ENCODE peak calls at places on chromosomes 4 and X, in six cellular contexts. M is H1, X is neuronal stem cell, B is IMR-90, Q is mesenchymal stem cell, G is trophoblast cell. U is an unnamed sample.

GRCh38 chr4:85696661-85697060 is 221.7 kb downstream of the ARHGAP24 start:
- DNase-seq in Q (no peak), X (no peak), B (no peak), G (no peak), M (no peak), U (no peak)

GRCh38 chr4:156280726-156281125 is 327.1 kb upstream of the CTSO start:
- DNase-seq in X (no peak), M (no peak), B (no peak), G (no peak), Q (no peak), U (no peak)

GRCh38 chrX:134542485-134542884 is 82.5 kb downstream of the HPRT1 start:
- DNase-seq in X (no peak), Q (peak), G (no peak), M (no peak), B (peak), U (peak)

GRCh38 chr4:73885570-73886230 is 16.5 kb downstream of the CXCL1 start:
- DNase-seq in B (no peak), Q (no peak), G (no peak), X (no peak), M (no peak), U (no peak)

GRCh38 chr4:8090312-8090711 is 68.3 kb downstream of the ABLIM2 start:
- DNase-seq in B (peak), M (no peak), G (no peak), X (no peak), Q (no peak), U (peak)

GRCh38 chr4:188941524-188942109 is 802.4 kb downstream of the TRIML1 start:
- DNase-seq in B (peak), G (peak), X (no peak), Q (peak), M (no peak), U (no peak)

GRCh38 chr4:38141808-38142500 is 181.8 kb downstream of the PTTG2 start:
- DNase-seq in B (peak), Q (peak), G (no peak), X (no peak), M (no peak), U (no peak)

GRCh38 chrX:11445540-11445939 is 152.3 kb downstream of the AMELX start:
- DNase-seq in M (no peak), X (no peak), B (no peak), G (no peak), Q (no peak), U (no peak)

GRCh38 chrX:41110801-41111625 is 25.8 kb downstream of the USP9X start:
- DNase-seq in G (no peak), Q (no peak), X (no peak), B (peak), M (no peak), U (peak)

GRCh38 chrX:1242901-1243402 is 25.7 kb upstream of the CSF2RA start:
- DNase-seq in M (no peak), Q (no peak), B (no peak), X (no peak), G (peak), U (peak)

GRCh38 chr4:129455462-129455861 is 359.5 kb downstream of the C4orf33 start:
- DNase-seq in G (no peak), B (no peak), M (no peak), Q (no peak), X (no peak), U (no peak)

GRCh38 chr4:3208826-3209225 is 40.1 kb upstream of the MSANTD1 start:
- DNase-seq in B (no peak), G (no peak), X (no peak), M (no peak), Q (no peak), U (no peak)

GRCh38 chr4:34432706-34433105 is 1811.6 kb downstream of the ARAP2 start:
- DNase-seq in X (no peak), B (no peak), M (no peak), Q (no peak), G (no peak), U (no peak)

GRCh38 chr4:957581-958313 is 15.6 kb downstream of the DGKQ start:
- DNase-seq in B (no peak), Q (no peak), G (no peak), X (no peak), M (no peak), U (no peak)

GRCh38 chr4:107835409-107835808 is 10.7 kb downstream of the SGMS2 start:
- DNase-seq in Q (peak), M (no peak), G (no peak), X (no peak), B (peak), U (no peak)

GRCh38 chr4:109730294-109731051 is 603 bp upstream of the PLA2G12A start:
- DNase-seq in X (peak), G (peak), Q (peak), B (peak), M (peak), U (peak)

GRCh38 chrX:36575670-36576069 is 432.5 kb upstream of the FAM47C start:
- DNase-seq in M (no peak), B (no peak), Q (no peak), G (no peak), X (no peak), U (no peak)

GRCh38 chrX:48835524-48836329 is at the start of gene PCSK1N:
- DNase-seq in G (no peak), B (no peak), M (no peak), Q (no peak), X (no peak), U (peak)

GRCh38 chr4:6538586-6538985 is 36.4 kb upstream of the MAN2B2 start:
- DNase-seq in X (no peak), Q (no peak), M (no peak), G (no peak), B (no peak), U (no peak)

GRCh38 chr4:155339588-155339987 is 37.2 kb downstream of the MAP9 start:
- DNase-seq in B (no peak), G (no peak), Q (no peak), M (no peak), X (no peak), U (no peak)

GRCh38 chr4:100898844-100899243 is 381.0 kb upstream of the EMCN start:
- DNase-seq in B (no peak), M (no peak), X (no peak), G (no peak), Q (no peak), U (no peak)

GRCh38 chr4:83138979-83139378 is 24.4 kb upstream of the PLAC8 start:
- DNase-seq in B (no peak), Q (no peak), G (no peak), M (no peak), X (no peak), U (no peak)

GRCh38 chr4:10611673-10612072 is 72.9 kb downstream of the CLNK start:
- DNase-seq in M (no peak), B (peak), G (peak), Q (peak), X (no peak), U (peak)

GRCh38 chr4:134202136-134202535 is 547 bp upstream of the PABPC4L start:
- DNase-seq in X (no peak), G (no peak), M (no peak), B (no peak), Q (peak), U (no peak)
- H3K4me3 ChIP-seq in X (no peak), G (no peak), M (no peak), B (no peak), Q (no peak), U (no peak)

GRCh38 chrX:133414399-133415275 is 652 bp downstream of the GPC4 start:
- DNase-seq in M (no peak), G (no peak), Q (peak), B (no peak), X (no peak), U (no peak)
- H3K23ac ChIP-seq in M (no peak), G (no peak), Q (no peak), B (no peak), X (peak), U (peak)

DNA sequence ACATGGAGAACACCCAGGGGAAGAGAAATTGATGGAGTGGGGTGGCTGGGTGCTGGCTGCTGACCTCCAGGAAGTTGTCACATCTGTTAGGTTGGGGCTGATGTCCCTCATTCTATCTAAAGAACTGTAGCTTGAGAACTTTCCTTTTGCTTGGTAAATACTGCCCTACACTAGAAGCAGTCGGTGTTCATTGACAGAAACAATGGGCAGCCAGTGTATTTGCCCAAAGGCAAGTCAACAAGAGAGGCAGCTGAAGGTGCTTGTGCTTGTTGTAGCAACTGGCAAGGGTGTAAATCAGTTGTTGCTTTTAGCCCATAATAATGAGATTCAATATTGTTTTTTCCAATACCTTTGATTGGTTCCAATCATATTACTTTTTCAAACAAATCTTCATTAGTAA is 956 bp downstream of the TMEM154 start:
- DNase-seq in M (no peak), G (no peak), X (no peak), B (no peak), Q (peak), U (peak)
- H3K4me3 ChIP-seq in M (no peak), G (no peak), X (no peak), B (no peak), Q (no peak), U (no peak)

GRCh38 chr4:187767687-187768086 is 227.9 kb upstream of the ZFP42 start:
- DNase-seq in Q (no peak), X (no peak), B (no peak), M (no peak), G (no peak), U (no peak)
- H3K23ac ChIP-seq in Q (no peak), X (no peak), B (no peak), M (no peak), G (no peak), U (no peak)

GRCh38 chr4:137226221-137226620 is 306.1 kb downstream of the PCDH18 start:
- DNase-seq in X (no peak), G (no peak), M (no peak), B (no peak), Q (peak), U (no peak)
- H3K4me3 ChIP-seq in X (no peak), G (no peak), M (no peak), B (no peak), Q (no peak), U (no peak)

GRCh38 chrX:24646745-24647182 is 383 bp downstream of the PCYT1B start:
- DNase-seq in B (no peak), X (peak), G (no peak), Q (peak), M (no peak), U (no peak)

GRCh38 chrX:24651783-24652182 is 4.6 kb upstream of the PCYT1B start:
- DNase-seq in B (no peak), G (no peak), Q (no peak), X (no peak), M (no peak), U (no peak)

GRCh38 chrX:24643116-24643515 is 4.0 kb downstream of the PCYT1B start:
- DNase-seq in X (no peak), Q (peak), M (no peak), G (no peak), B (no peak), U (peak)

GRCh38 chrX:24647257-24648058 is at the start of gene PCYT1B:
- DNase-seq in X (no peak), Q (peak), B (peak), M (peak), G (peak), U (peak)
- H3K23ac ChIP-seq in X (no peak), Q (no peak), B (no peak), M (peak), G (no peak), U (no peak)

GRCh38 chr4:176492648-176493302 is 173.0 kb downstream of the SPCS3 start:
- DNase-seq in B (peak), Q (peak), X (no peak), M (no peak), G (no peak), U (no peak)
- H3K4me3 ChIP-seq in B (no peak), Q (no peak), X (no peak), M (no peak), G (no peak), U (no peak)